ENCODE peak calls at places on chromosomes 13 and 19, in ten cellular contexts. M, A, V, T, U, I, D, X, P and Y are unnamed samples.

GRCh38 chr19:6209233-6209632 is 70.5 kb downstream of the MLLT1 start:
- DNase-seq in P (no peak), U (no peak), V (no peak), A (no peak), I (no peak), M (no peak), X (no peak), D (no peak), T (no peak), Y (no peak)

GRCh38 chr19:15282311-15282705 is 50.0 kb downstream of the BRD4 start:
- DNase-seq in V (peak; percentile 81), T (no peak), P (no peak), M (no peak), I (no peak), D (no peak), A (peak; percentile 4), X (no peak), U (no peak), Y (no peak)

GRCh38 chr19:48480151-48480475 is 10.9 kb downstream of the CYTH2 start:
- DNase-seq in M (no peak), T (peak; percentile 49), I (no peak), D (peak; percentile 55), A (peak; percentile 53), P (no peak), V (no peak), U (no peak), X (no peak), Y (no peak)

GRCh38 chr19:35975608-35976214 is 19.3 kb upstream of the SDHAF1 start:
- DNase-seq in T (no peak), P (no peak), I (no peak), V (peak; percentile 23), M (no peak), X (peak; percentile 36), A (no peak), U (peak; percentile 64), D (peak; percentile 59), Y (no peak)

GRCh38 chr13:73657821-73658540 is 476.2 kb downstream of the KLF12 start:
- DNase-seq in A (no peak), M (no peak), X (peak; percentile 98), U (no peak), V (peak; percentile 17), P (no peak), D (no peak), T (peak; percentile 10), I (peak; percentile 9), Y (no peak)

GRCh38 chr19:34474233-34474989 is 7.1 kb upstream of the WTIP start:
- DNase-seq in V (peak; percentile 47), P (no peak), M (no peak), I (no peak), D (no peak), T (no peak), A (no peak), U (no peak), X (peak; percentile 16), Y (no peak)

GRCh38 chr13:28434934-28435333 is 60.0 kb downstream of the FLT1 start:
- DNase-seq in D (no peak), X (no peak), P (no peak), U (no peak), V (no peak), A (no peak), M (no peak), T (no peak), I (no peak), Y (no peak)

GRCh38 chr13:39490136-39490535 is 112.9 kb downstream of the LHFPL6 start:
- DNase-seq in U (no peak), P (no peak), X (no peak), A (no peak), D (no peak), T (no peak), I (no peak), V (no peak), M (no peak), Y (no peak)

GRCh38 chr19:37928527-37929286 is 21.7 kb downstream of the SIPA1L3 start:
- DNase-seq in V (no peak), T (no peak), D (no peak), I (no peak), P (peak; percentile 51), M (no peak), X (no peak), A (no peak), U (no peak), Y (no peak)

GRCh38 chr19:10766681-10767201 is 48.9 kb downstream of the DNM2 start:
- DNase-seq in X (peak; percentile 60), V (no peak), T (peak; percentile 45), A (no peak), U (no peak), P (no peak), M (no peak), I (no peak), D (no peak), Y (no peak)

GRCh38 chr13:113034451-113035208 is 65.6 kb downstream of the MCF2L start:
- DNase-seq in A (no peak), T (peak; percentile 17), V (peak; percentile 71), I (peak; percentile 32), D (no peak), P (no peak), U (peak; percentile 57), X (peak; percentile 70), M (no peak), Y (peak; percentile 14)

GRCh38 chr19:31574251-31574973 is 225.2 kb upstream of the TSHZ3 start:
- DNase-seq in T (no peak), D (no peak), V (no peak), U (no peak), M (no peak), X (no peak), I (no peak), A (no peak), P (no peak), Y (no peak)

GRCh38 chr13:52159159-52159982 is at the start of gene NEK3:
- DNase-seq in V (peak; percentile 71), I (peak; percentile 35), P (peak; percentile 53), T (peak; percentile 25), U (peak; percentile 73), A (peak; percentile 76), M (peak; percentile 38), D (peak; percentile 76), X (peak; percentile 63), Y (no peak)

GRCh38 chr13:109357751-109358150 is 428.6 kb downstream of the IRS2 start:
- DNase-seq in T (no peak), U (no peak), V (no peak), X (peak; percentile 23), M (no peak), P (no peak), I (no peak), A (no peak), D (no peak), Y (no peak)

GRCh38 chr13:111178417-111178816 is 63.3 kb downstream of the ARHGEF7 start:
- DNase-seq in M (no peak), I (no peak), X (no peak), T (no peak), A (no peak), U (no peak), D (no peak), P (no peak), V (no peak), Y (no peak)

GRCh38 chr13:33109319-33109718 is 93.1 kb downstream of the KL start:
- DNase-seq in M (no peak), X (no peak), T (no peak), D (no peak), V (no peak), A (no peak), I (peak; percentile 62), U (no peak), P (no peak), Y (no peak)

GRCh38 chr19:10420444-10421239 is at the start of gene PDE4A:
- DNase-seq in T (no peak), A (no peak), P (peak; percentile 56), D (peak; percentile 86), U (peak; percentile 79), M (no peak), V (peak; percentile 40), X (peak; percentile 44), I (no peak), Y (no peak)

GRCh38 chr19:16319466-16319865 is 5.2 kb upstream of the KLF2 start:
- DNase-seq in V (no peak), T (no peak), P (no peak), A (no peak), I (no peak), M (no peak), D (peak; percentile 55), X (peak; percentile 53), U (no peak), Y (no peak)

GRCh38 chr13:41765020-41765419 is 195.9 kb downstream of the VWA8 start:
- DNase-seq in V (no peak), P (no peak), M (no peak), T (no peak), D (no peak), I (no peak), U (no peak), A (no peak), X (no peak), Y (no peak)

GRCh38 chr19:51644636-51645271 is 1.9 kb downstream of the SIGLEC14 start:
- DNase-seq in V (no peak), A (no peak), U (no peak), D (no peak), P (no peak), I (no peak), X (no peak), T (no peak), M (no peak), Y (no peak)

GRCh38 chr19:51065221-51065960 is 499 bp upstream of the KLK13 start:
- DNase-seq in V (no peak), U (peak; percentile 34), A (no peak), D (no peak), I (no peak), T (no peak), M (no peak), X (no peak), P (no peak), Y (no peak)

GRCh38 chr19:2041686-2042484 is 9.2 kb downstream of the MKNK2 start:
- DNase-seq in A (peak; percentile 98), X (peak; percentile 86), P (peak; percentile 99), D (peak; percentile 99), M (peak; percentile 99), U (peak; percentile 99), V (peak; percentile 97), I (peak; percentile 86), T (peak; percentile 94), Y (peak; percentile 57)

GRCh38 chr19:8512115-8512967 is 1.6 kb downstream of the ZNF414 start:
- DNase-seq in V (peak; percentile 42), A (peak; percentile 67), M (no peak), X (peak; percentile 24), P (no peak), I (no peak), T (no peak), D (peak; percentile 42), U (no peak), Y (no peak)

GRCh38 chr13:83508905-83509304 is 373.4 kb downstream of the SLITRK1 start:
- DNase-seq in U (no peak), M (no peak), X (no peak), V (no peak), P (no peak), A (no peak), D (no peak), I (peak; percentile 3), T (no peak), Y (no peak)

GRCh38 chr19:38478273-38478971 is 44.9 kb downstream of the RYR1 start:
- DNase-seq in U (no peak), M (no peak), A (no peak), D (peak; percentile 54), X (peak; percentile 6), I (no peak), V (peak; percentile 28), P (no peak), T (no peak), Y (no peak)

GRCh38 chr19:33110201-33110910 is 21.6 kb upstream of the WDR88 start:
- DNase-seq in P (no peak), V (no peak), I (no peak), T (no peak), A (no peak), U (no peak), M (no peak), X (peak; percentile 85), D (no peak), Y (no peak)

GRCh38 chr19:56080669-56081401 is 40.3 kb downstream of the ZNF787 start:
- DNase-seq in U (peak; percentile 86), V (peak; percentile 73), P (peak; percentile 88), M (peak; percentile 52), I (peak; percentile 60), T (peak; percentile 3), A (peak; percentile 72), X (peak; percentile 87), D (peak; percentile 84), Y (peak; percentile 31)

GRCh38 chr13:100547805-100548204 is 40.8 kb downstream of the GGACT start:
- DNase-seq in U (no peak), P (no peak), V (peak; percentile 64), I (no peak), M (no peak), X (no peak), T (no peak), D (no peak), A (no peak), Y (peak; percentile 29)